ENCODE peak calls at places on chromosomes 4 and X, in nine cellular contexts. One of them, this sample, is unnamed.

GRCh38 chr4:118898684-118899138 is 10.1 kb downstream of the SYNPO2 start:
- DNase-seq in HFF-Myc: no peak
- DNase-seq in fibroblast of lung: no peak
- DNase-seq in nephron progenitor cell: no peak
- DNase-seq in progenitor cell of endocrine pancreas: no peak
- DNase-seq in tibial artery: peak; percentile 67
- DNase-seq in astrocyte of the cerebellum: no peak
- DNase-seq in foreskin keratinocyte: no peak
- DNase-seq in ascending aorta: peak; percentile 64
- DNase-seq in this sample: peak; percentile 47

GRCh38 chr4:169582203-169582602 is 30.2 kb downstream of the NEK1 start:
- DNase-seq in HFF-Myc: no peak
- DNase-seq in fibroblast of lung: no peak
- DNase-seq in nephron progenitor cell: no peak
- DNase-seq in progenitor cell of endocrine pancreas: no peak
- DNase-seq in tibial artery: no peak
- DNase-seq in astrocyte of the cerebellum: no peak
- DNase-seq in foreskin keratinocyte: no peak
- DNase-seq in ascending aorta: no peak
- DNase-seq in this sample: no peak

GRCh38 chr4:7389101-7389701 is 45.5 kb downstream of the PSAPL1 start:
- DNase-seq in HFF-Myc: no peak
- DNase-seq in fibroblast of lung: no peak
- DNase-seq in nephron progenitor cell: no peak
- DNase-seq in progenitor cell of endocrine pancreas: no peak
- DNase-seq in tibial artery: peak; percentile 9
- DNase-seq in astrocyte of the cerebellum: no peak
- DNase-seq in foreskin keratinocyte: no peak
- DNase-seq in ascending aorta: peak; percentile 27
- DNase-seq in this sample: no peak

GRCh38 chr4:98421106-98421505 is 159.9 kb downstream of the RAP1GDS1 start:
- DNase-seq in HFF-Myc: no peak
- DNase-seq in fibroblast of lung: peak; percentile 93
- DNase-seq in nephron progenitor cell: no peak
- DNase-seq in progenitor cell of endocrine pancreas: no peak
- DNase-seq in tibial artery: no peak
- DNase-seq in astrocyte of the cerebellum: peak; percentile 46
- DNase-seq in foreskin keratinocyte: no peak
- DNase-seq in ascending aorta: no peak
- DNase-seq in this sample: peak; percentile 24

GRCh38 chr4:75698162-75698962 is 25.2 kb upstream of the G3BP2 start:
- DNase-seq in HFF-Myc: no peak
- DNase-seq in fibroblast of lung: no peak
- DNase-seq in nephron progenitor cell: no peak
- DNase-seq in progenitor cell of endocrine pancreas: no peak
- DNase-seq in tibial artery: no peak
- DNase-seq in astrocyte of the cerebellum: no peak
- DNase-seq in foreskin keratinocyte: no peak
- DNase-seq in ascending aorta: peak; percentile 46
- DNase-seq in this sample: no peak

GRCh38 chrX:55451990-55452824 is at the start of gene MAGEH1:
- DNase-seq in HFF-Myc: peak; percentile 21
- DNase-seq in fibroblast of lung: peak; percentile 81
- DNase-seq in nephron progenitor cell: peak; percentile 69
- DNase-seq in progenitor cell of endocrine pancreas: peak; percentile 29
- DNase-seq in tibial artery: peak; percentile 85
- DNase-seq in astrocyte of the cerebellum: peak; percentile 31
- DNase-seq in foreskin keratinocyte: peak; percentile 25
- DNase-seq in ascending aorta: peak; percentile 91
- DNase-seq in this sample: peak; percentile 79

GRCh38 chr4:124060261-124060918 is 652.1 kb downstream of the ANKRD50 start:
- DNase-seq in HFF-Myc: peak; percentile 92
- DNase-seq in fibroblast of lung: peak; percentile 80
- DNase-seq in nephron progenitor cell: no peak
- DNase-seq in progenitor cell of endocrine pancreas: no peak
- DNase-seq in tibial artery: peak; percentile 80
- DNase-seq in astrocyte of the cerebellum: peak; percentile 77
- DNase-seq in foreskin keratinocyte: peak; percentile 81
- DNase-seq in ascending aorta: peak; percentile 78
- DNase-seq in this sample: peak; percentile 85

GRCh38 chr4:102430511-102430910 is 70.6 kb upstream of the NFKB1 start:
- DNase-seq in HFF-Myc: no peak
- DNase-seq in fibroblast of lung: peak; percentile 41
- DNase-seq in nephron progenitor cell: no peak
- DNase-seq in progenitor cell of endocrine pancreas: no peak
- DNase-seq in tibial artery: no peak
- DNase-seq in astrocyte of the cerebellum: no peak
- DNase-seq in foreskin keratinocyte: peak; percentile 47
- DNase-seq in ascending aorta: no peak
- DNase-seq in this sample: peak; percentile 8

GRCh38 chr4:106316773-106317409 is 541 bp downstream of the AIMP1 start:
- DNase-seq in HFF-Myc: no peak
- DNase-seq in fibroblast of lung: peak; percentile 6
- DNase-seq in nephron progenitor cell: no peak
- DNase-seq in progenitor cell of endocrine pancreas: no peak
- DNase-seq in tibial artery: no peak
- DNase-seq in astrocyte of the cerebellum: no peak
- DNase-seq in foreskin keratinocyte: peak; percentile 3
- DNase-seq in ascending aorta: no peak
- DNase-seq in this sample: no peak

GRCh38 chr4:110516106-110516922 is 40.4 kb downstream of the ENPEP start:
- DNase-seq in HFF-Myc: no peak
- DNase-seq in fibroblast of lung: peak; percentile 56
- DNase-seq in nephron progenitor cell: peak; percentile 76
- DNase-seq in progenitor cell of endocrine pancreas: peak; percentile 57
- DNase-seq in tibial artery: peak; percentile 47
- DNase-seq in astrocyte of the cerebellum: no peak
- DNase-seq in foreskin keratinocyte: peak; percentile 78
- DNase-seq in ascending aorta: peak; percentile 75
- DNase-seq in this sample: peak; percentile 44

GRCh38 chr4:54678826-54679225 is 21.1 kb downstream of the KIT start:
- DNase-seq in HFF-Myc: no peak
- DNase-seq in fibroblast of lung: no peak
- DNase-seq in nephron progenitor cell: no peak
- DNase-seq in progenitor cell of endocrine pancreas: no peak
- DNase-seq in tibial artery: no peak
- DNase-seq in astrocyte of the cerebellum: no peak
- DNase-seq in foreskin keratinocyte: no peak
- DNase-seq in ascending aorta: no peak
- DNase-seq in this sample: no peak

GRCh38 chr4:145098675-145099037 is 545 bp downstream of the ABCE1 start:
- DNase-seq in HFF-Myc: peak; percentile 29
- DNase-seq in fibroblast of lung: peak; percentile 76
- DNase-seq in nephron progenitor cell: no peak
- DNase-seq in progenitor cell of endocrine pancreas: no peak
- DNase-seq in tibial artery: peak; percentile 23
- DNase-seq in astrocyte of the cerebellum: peak; percentile 16
- DNase-seq in foreskin keratinocyte: peak; percentile 56
- DNase-seq in ascending aorta: peak; percentile 69
- DNase-seq in this sample: peak; percentile 56

GRCh38 chr4:121148621-121149020 is 15.5 kb downstream of the TNIP3 start:
- DNase-seq in HFF-Myc: no peak
- DNase-seq in fibroblast of lung: no peak
- DNase-seq in nephron progenitor cell: no peak
- DNase-seq in progenitor cell of endocrine pancreas: no peak
- DNase-seq in tibial artery: no peak
- DNase-seq in astrocyte of the cerebellum: no peak
- DNase-seq in foreskin keratinocyte: no peak
- DNase-seq in ascending aorta: no peak
- DNase-seq in this sample: peak; percentile 56

GRCh38 chr4:792729-793108 is 33.2 kb downstream of the CPLX1 start:
- DNase-seq in HFF-Myc: peak; percentile 16
- DNase-seq in fibroblast of lung: no peak
- DNase-seq in nephron progenitor cell: no peak
- DNase-seq in progenitor cell of endocrine pancreas: no peak
- DNase-seq in tibial artery: no peak
- DNase-seq in astrocyte of the cerebellum: no peak
- DNase-seq in foreskin keratinocyte: no peak
- DNase-seq in ascending aorta: no peak
- DNase-seq in this sample: peak; percentile 6

GRCh38 chrX:49063715-49064114 is 4.9 kb downstream of the CCDC120 start:
- DNase-seq in HFF-Myc: no peak
- DNase-seq in fibroblast of lung: no peak
- DNase-seq in nephron progenitor cell: no peak
- DNase-seq in progenitor cell of endocrine pancreas: no peak
- DNase-seq in tibial artery: no peak
- DNase-seq in astrocyte of the cerebellum: no peak
- DNase-seq in foreskin keratinocyte: no peak
- DNase-seq in ascending aorta: no peak
- DNase-seq in this sample: no peak

GRCh38 chr4:147477439-147477838 is 3.5 kb upstream of the EDNRA start:
- DNase-seq in HFF-Myc: no peak
- DNase-seq in fibroblast of lung: no peak
- DNase-seq in nephron progenitor cell: no peak
- DNase-seq in progenitor cell of endocrine pancreas: no peak
- DNase-seq in tibial artery: no peak
- DNase-seq in astrocyte of the cerebellum: no peak
- DNase-seq in foreskin keratinocyte: no peak
- DNase-seq in ascending aorta: no peak
- DNase-seq in this sample: no peak

GRCh38 chr4:152328595-152328994 is 207.3 kb downstream of the FBXW7 start:
- DNase-seq in HFF-Myc: no peak
- DNase-seq in fibroblast of lung: no peak
- DNase-seq in nephron progenitor cell: no peak
- DNase-seq in progenitor cell of endocrine pancreas: no peak
- DNase-seq in tibial artery: no peak
- DNase-seq in astrocyte of the cerebellum: no peak
- DNase-seq in foreskin keratinocyte: peak; percentile 94
- DNase-seq in ascending aorta: no peak
- DNase-seq in this sample: peak; percentile 67

GRCh38 chrX:85024562-85024961 is 20.9 kb downstream of the APOOL start:
- DNase-seq in HFF-Myc: no peak
- DNase-seq in fibroblast of lung: no peak
- DNase-seq in nephron progenitor cell: no peak
- DNase-seq in progenitor cell of endocrine pancreas: no peak
- DNase-seq in tibial artery: no peak
- DNase-seq in astrocyte of the cerebellum: no peak
- DNase-seq in foreskin keratinocyte: no peak
- DNase-seq in ascending aorta: no peak
- DNase-seq in this sample: no peak

GRCh38 chr4:56086073-56086521 is 137.4 kb downstream of the CEP135 start:
- DNase-seq in HFF-Myc: no peak
- DNase-seq in fibroblast of lung: no peak
- DNase-seq in nephron progenitor cell: peak; percentile 47
- DNase-seq in progenitor cell of endocrine pancreas: no peak
- DNase-seq in tibial artery: no peak
- DNase-seq in astrocyte of the cerebellum: no peak
- DNase-seq in foreskin keratinocyte: no peak
- DNase-seq in ascending aorta: no peak
- DNase-seq in this sample: no peak

GRCh38 chr4:101961144-101961543 is 170.6 kb downstream of the BANK1 start:
- DNase-seq in HFF-Myc: no peak
- DNase-seq in fibroblast of lung: peak; percentile 67
- DNase-seq in nephron progenitor cell: no peak
- DNase-seq in progenitor cell of endocrine pancreas: no peak
- DNase-seq in tibial artery: no peak
- DNase-seq in astrocyte of the cerebellum: peak; percentile 41
- DNase-seq in foreskin keratinocyte: peak; percentile 19
- DNase-seq in ascending aorta: no peak
- DNase-seq in this sample: peak; percentile 48

GRCh38 chr4:139564502-139564901 is 8.5 kb upstream of the SETD7 start:
- DNase-seq in HFF-Myc: no peak
- DNase-seq in fibroblast of lung: no peak
- DNase-seq in nephron progenitor cell: no peak
- DNase-seq in progenitor cell of endocrine pancreas: no peak
- DNase-seq in tibial artery: no peak
- DNase-seq in astrocyte of the cerebellum: no peak
- DNase-seq in foreskin keratinocyte: no peak
- DNase-seq in ascending aorta: no peak
- DNase-seq in this sample: no peak
- TF ChIP-seq CTCF in HFF-Myc: peak; percentile 20
- TF ChIP-seq CTCF in fibroblast of lung: no peak
- TF ChIP-seq CTCF in nephron progenitor cell: no peak
- TF ChIP-seq CTCF in progenitor cell of endocrine pancreas: no peak
- TF ChIP-seq CTCF in tibial artery: no peak
- TF ChIP-seq CTCF in astrocyte of the cerebellum: no peak
- TF ChIP-seq CTCF in foreskin keratinocyte: peak; percentile 19
- TF ChIP-seq CTCF in ascending aorta: no peak
- TF ChIP-seq CTCF in this sample: peak; percentile 20

GRCh38 chrX:36898301-36898700 is 109.9 kb upstream of the FAM47C start:
- DNase-seq in HFF-Myc: no peak
- DNase-seq in fibroblast of lung: no peak
- DNase-seq in nephron progenitor cell: no peak
- DNase-seq in progenitor cell of endocrine pancreas: no peak
- DNase-seq in tibial artery: no peak
- DNase-seq in astrocyte of the cerebellum: no peak
- DNase-seq in foreskin keratinocyte: peak; percentile 1
- DNase-seq in ascending aorta: no peak
- DNase-seq in this sample: peak; percentile 0
- TF ChIP-seq CTCF in HFF-Myc: no peak
- TF ChIP-seq CTCF in fibroblast of lung: no peak
- TF ChIP-seq CTCF in nephron progenitor cell: peak; percentile 50
- TF ChIP-seq CTCF in progenitor cell of endocrine pancreas: peak; percentile 66
- TF ChIP-seq CTCF in tibial artery: peak; percentile 14
- TF ChIP-seq CTCF in astrocyte of the cerebellum: peak; percentile 33
- TF ChIP-seq CTCF in foreskin keratinocyte: peak; percentile 41
- TF ChIP-seq CTCF in ascending aorta: no peak
- TF ChIP-seq CTCF in this sample: peak; percentile 30

DNA sequence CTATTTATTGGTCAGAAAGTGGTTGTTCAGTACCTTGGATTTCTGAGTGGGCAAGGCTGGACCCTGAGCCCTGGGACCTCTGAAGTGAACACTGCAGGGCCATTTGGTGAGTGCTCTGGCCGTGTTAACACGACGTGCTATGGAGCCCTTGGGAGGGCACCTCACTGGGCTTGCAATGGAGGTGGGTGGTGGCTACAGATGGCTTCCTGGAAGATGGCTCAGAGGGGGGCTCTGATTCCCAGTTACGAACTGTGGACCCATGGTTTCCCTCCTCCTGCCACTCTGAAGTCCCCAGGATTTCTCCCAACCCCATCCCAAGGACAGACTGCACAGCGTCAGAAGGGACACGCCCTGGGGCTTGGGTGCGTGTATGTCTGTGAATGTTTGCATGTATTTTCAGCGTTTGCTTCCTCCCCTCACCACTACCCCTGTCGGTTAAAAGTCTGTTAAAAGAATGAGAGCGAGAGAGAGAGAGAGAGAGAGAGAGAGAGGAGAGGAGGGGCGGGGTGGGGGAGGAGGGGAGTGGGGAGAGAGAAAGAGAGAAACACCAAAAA is 3.7 kb upstream of the RHOH start:
- DNase-seq in HFF-Myc: no peak
- DNase-seq in fibroblast of lung: no peak
- DNase-seq in nephron progenitor cell: no peak
- DNase-seq in progenitor cell of endocrine pancreas: no peak
- DNase-seq in tibial artery: no peak
- DNase-seq in astrocyte of the cerebellum: no peak
- DNase-seq in foreskin keratinocyte: no peak
- DNase-seq in ascending aorta: no peak
- DNase-seq in this sample: no peak
- TF ChIP-seq CTCF in HFF-Myc: no peak
- TF ChIP-seq CTCF in fibroblast of lung: no peak
- TF ChIP-seq CTCF in nephron progenitor cell: no peak
- TF ChIP-seq CTCF in progenitor cell of endocrine pancreas: no peak
- TF ChIP-seq CTCF in tibial artery: no peak
- TF ChIP-seq CTCF in astrocyte of the cerebellum: no peak
- TF ChIP-seq CTCF in foreskin keratinocyte: no peak
- TF ChIP-seq CTCF in ascending aorta: no peak
- TF ChIP-seq CTCF in this sample: no peak

DNA sequence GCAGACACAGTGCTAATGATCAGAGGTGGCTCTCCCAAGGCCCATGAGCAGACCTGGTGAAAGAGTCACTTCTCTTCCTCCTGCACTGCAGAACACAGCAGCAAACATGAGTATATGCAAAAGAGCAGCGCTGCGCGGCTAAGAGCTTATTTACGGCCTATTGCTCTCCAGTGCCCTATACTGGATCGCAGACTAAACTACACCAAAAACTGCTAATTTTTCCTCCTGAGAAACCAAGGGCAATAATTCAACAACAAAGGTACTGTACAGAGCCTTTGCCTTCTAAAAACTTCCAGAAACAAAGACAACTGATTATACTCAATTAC is 702.5 kb downstream of the ARAP2 start:
- DNase-seq in HFF-Myc: no peak
- DNase-seq in fibroblast of lung: no peak
- DNase-seq in nephron progenitor cell: no peak
- DNase-seq in progenitor cell of endocrine pancreas: no peak
- DNase-seq in tibial artery: no peak
- DNase-seq in astrocyte of the cerebellum: no peak
- DNase-seq in foreskin keratinocyte: no peak
- DNase-seq in ascending aorta: no peak
- DNase-seq in this sample: no peak
- TF ChIP-seq CTCF in HFF-Myc: no peak
- TF ChIP-seq CTCF in fibroblast of lung: no peak
- TF ChIP-seq CTCF in nephron progenitor cell: no peak
- TF ChIP-seq CTCF in progenitor cell of endocrine pancreas: no peak
- TF ChIP-seq CTCF in tibial artery: no peak
- TF ChIP-seq CTCF in astrocyte of the cerebellum: no peak
- TF ChIP-seq CTCF in foreskin keratinocyte: no peak
- TF ChIP-seq CTCF in ascending aorta: no peak
- TF ChIP-seq CTCF in this sample: no peak

This sample was measured in AG10803.